ENCODE peak calls at places on chromosomes 3 and 15, in five cellular contexts. U, C, T, V and D are unnamed samples.

GRCh38 chr15:52651868-52652267 is 27.3 kb downstream of the ATOSA start:
- DNase-seq in U (peak), T (peak), V (peak), C (no peak), D (no peak)

GRCh38 chr3:56869157-56869889 is 67.6 kb upstream of the ARHGEF3 start:
- DNase-seq in T (no peak), V (peak), C (no peak), U (no peak), D (no peak)

GRCh38 chr3:157938154-157938774 is 168.0 kb downstream of the SHOX2 start:
- DNase-seq in C (no peak), V (peak), T (no peak), U (no peak), D (no peak)

GRCh38 chr3:75075158-75075557 is 460.7 kb upstream of the CNTN3 start:
- DNase-seq in U (no peak), C (no peak), T (no peak), V (no peak), D (no peak)

GRCh38 chr3:77038468-77038927 is 1.4 kb upstream of the ROBO2 start:
- DNase-seq in U (peak), V (peak), T (peak), C (peak), D (peak)

GRCh38 chr3:179811321-179812095 is 158.7 kb downstream of the USP13 start:
- DNase-seq in C (no peak), U (peak), V (peak), T (peak), D (no peak)

GRCh38 chr15:34609658-34610057 is 26.2 kb upstream of the GOLGA8B start:
- DNase-seq in T (no peak), C (no peak), V (no peak), U (no peak), D (no peak)

GRCh38 chr15:66908503-66909095 is 156.8 kb upstream of the SMAD3 start:
- DNase-seq in T (no peak), V (no peak), C (no peak), U (no peak), D (no peak)

GRCh38 chr3:18308096-18308495 is 117.0 kb downstream of the SATB1 start:
- DNase-seq in C (no peak), T (no peak), U (no peak), V (no peak), D (no peak)

GRCh38 chr3:48492461-48493202 is 11.3 kb downstream of the SHISA5 start:
- DNase-seq in U (no peak), V (peak), C (no peak), T (no peak), D (no peak)

GRCh38 chr15:77830041-77830440 is 197.3 kb upstream of the LINGO1 start:
- DNase-seq in C (no peak), T (no peak), V (peak), U (no peak), D (peak)

GRCh38 chr3:144643778-144644191 is 672.2 kb downstream of the DIPK2A start:
- DNase-seq in C (no peak), T (no peak), U (no peak), V (no peak), D (no peak)

GRCh38 chr15:96746621-96747155 is 416.2 kb downstream of the NR2F2 start:
- DNase-seq in U (no peak), C (no peak), T (peak), V (no peak), D (no peak)

GRCh38 chr15:96102631-96103030 is 227.9 kb upstream of the NR2F2 start:
- DNase-seq in U (no peak), C (no peak), V (no peak), T (no peak), D (no peak)

GRCh38 chr3:180755553-180755952 is 76.3 kb upstream of the CCDC39 start:
- DNase-seq in V (no peak), U (no peak), C (no peak), T (no peak), D (no peak)

GRCh38 chr3:134314588-134315285 is 59.5 kb downstream of the AMOTL2 start:
- DNase-seq in V (no peak), C (no peak), T (no peak), U (no peak), D (no peak)